ENCODE peak calls at places on chromosomes 16 and 17, in nine cellular contexts. N is AG09309; C is mucosa of descending colon; J is A549; Y is nephron progenitor cell; Q is Calu3; G is NCI-H1048; T is head of caudate nucleus; A is stimulated activated CD8-positive, alpha-beta memory T cell treated with anti-CD3 and anti-CD28 coated beads, Interleukin-4, amount 100 ng/mL, for 4 hours. O is an unnamed sample.

GRCh38 chr17:34859652-34860051 is 101.6 kb downstream of the CCT6B start:
- DNase-seq in N (no peak), C (no peak), J (no peak), Y (no peak), Q (no peak), G (no peak), T (no peak), A (no peak), O (no peak)

GRCh38 chr17:80187090-80187489 is 17.3 kb downstream of the CARD14 start:
- DNase-seq in N (peak), C (no peak), J (peak), Y (no peak), Q (no peak), G (no peak), T (no peak), A (no peak), O (no peak)

GRCh38 chr16:84774810-84775209 is 45.0 kb upstream of the CRISPLD2 start:
- DNase-seq in N (peak), C (no peak), J (no peak), Y (no peak), Q (no peak), G (no peak), T (no peak), A (no peak), O (no peak)

GRCh38 chr17:72075995-72076677 is 44.7 kb upstream of the SOX9 start:
- DNase-seq in N (no peak), C (no peak), J (no peak), Y (no peak), Q (no peak), G (no peak), T (no peak), A (no peak), O (no peak)

GRCh38 chr16:76835319-76835718 is 355.7 kb upstream of the MON1B start:
- DNase-seq in N (no peak), C (no peak), J (no peak), Y (no peak), Q (no peak), G (no peak), T (no peak), A (no peak), O (no peak)

GRCh38 chr17:68707032-68707431 is 105.9 kb upstream of the FAM20A start:
- DNase-seq in N (no peak), C (no peak), J (no peak), Y (no peak), Q (no peak), G (no peak), T (no peak), A (no peak), O (no peak)

GRCh38 chr17:1735834-1736347 is 6.8 kb upstream of the SERPINF2 start:
- DNase-seq in N (no peak), C (no peak), J (no peak), Y (no peak), Q (no peak), G (no peak), T (no peak), A (no peak), O (no peak)

GRCh38 chr17:68646626-68647526 is 45.7 kb upstream of the FAM20A start:
- DNase-seq in N (no peak), C (no peak), J (no peak), Y (no peak), Q (no peak), G (no peak), T (no peak), A (no peak), O (no peak)

GRCh38 chr17:15971108-15971507 is 26.2 kb downstream of the ADORA2B start:
- DNase-seq in N (no peak), C (no peak), J (no peak), Y (no peak), Q (no peak), G (no peak), T (no peak), A (no peak), O (no peak)

GRCh38 chr16:11159189-11159588 is 96.8 kb downstream of the SOCS1 start:
- DNase-seq in N (no peak), C (no peak), J (no peak), Y (no peak), Q (no peak), G (no peak), T (no peak), A (no peak), O (no peak)

GRCh38 chr17:34081269-34081668 is 173.8 kb upstream of the CCL2 start:
- DNase-seq in N (no peak), C (peak), J (peak), Y (no peak), Q (peak), G (no peak), T (no peak), A (no peak), O (no peak)

GRCh38 chr17:75241996-75242460 is 19.4 kb downstream of the GGA3 start:
- DNase-seq in N (no peak), C (no peak), J (no peak), Y (no peak), Q (no peak), G (no peak), T (no peak), A (no peak), O (no peak)

GRCh38 chr17:51427259-51428255 is 167.2 kb downstream of the UTP18 start:
- DNase-seq in N (no peak), C (no peak), J (no peak), Y (no peak), Q (no peak), G (no peak), T (no peak), A (peak), O (no peak)

GRCh38 chr16:49345829-49346228 is 27.8 kb upstream of the C16orf78 start:
- DNase-seq in N (no peak), C (no peak), J (no peak), Y (peak), Q (no peak), G (no peak), T (no peak), A (no peak), O (no peak)

GRCh38 chr16:63983401-63983800 is 1138.5 kb downstream of the CDH11 start:
- DNase-seq in N (no peak), C (no peak), J (no peak), Y (no peak), Q (no peak), G (no peak), T (no peak), A (no peak), O (no peak)

GRCh38 chr17:67496286-67496685 is 119.2 kb downstream of the PITPNC1 start:
- DNase-seq in N (no peak), C (no peak), J (no peak), Y (no peak), Q (no peak), G (no peak), T (no peak), A (no peak), O (no peak)

GRCh38 chr17:44084131-44084538 is 13.6 kb downstream of the G6PC3 start:
- DNase-seq in N (no peak), C (peak), J (peak), Y (peak), Q (peak), G (no peak), T (no peak), A (no peak), O (peak)

GRCh38 chr17:55172612-55173011 is 92.1 kb upstream of the HLF start:
- DNase-seq in N (no peak), C (no peak), J (no peak), Y (no peak), Q (no peak), G (no peak), T (no peak), A (no peak), O (no peak)

GRCh38 chr17:58200024-58200633 is 7.6 kb downstream of the EPX start:
- DNase-seq in N (no peak), C (peak), J (peak), Y (peak), Q (peak), G (no peak), T (peak), A (peak), O (peak)

GRCh38 chr17:41750866-41751265 is 16.4 kb upstream of the HAP1 start:
- DNase-seq in N (no peak), C (no peak), J (no peak), Y (no peak), Q (no peak), G (no peak), T (no peak), A (no peak), O (no peak)

GRCh38 chr16:56120447-56121155 is 70.7 kb upstream of the GNAO1 start:
- DNase-seq in N (no peak), C (no peak), J (no peak), Y (no peak), Q (no peak), G (no peak), T (no peak), A (no peak), O (no peak)

GRCh38 chr17:49612721-49613120 is 37.0 kb downstream of the NXPH3 start:
- DNase-seq in N (no peak), C (no peak), J (no peak), Y (no peak), Q (no peak), G (no peak), T (no peak), A (no peak), O (no peak)

GRCh38 chr17:79087428-79088143 is 13.0 kb downstream of the ENGASE start:
- DNase-seq in N (no peak), C (peak), J (peak), Y (peak), Q (peak), G (no peak), T (peak), A (peak), O (peak)

GRCh38 chr17:63191610-63192009 is 225.6 kb downstream of the TANC2 start:
- DNase-seq in N (no peak), C (peak), J (no peak), Y (no peak), Q (no peak), G (no peak), T (no peak), A (no peak), O (no peak)

O was measured in colonic mucosa.